ENCODE peak calls at places on chromosomes 7 and 10, in six cellular contexts. X is RKO, D is adipocyte, M is HCT116, Q is H54, W is neural progenitor cell. G is an unnamed sample.

GRCh38 chr7:70886547-70886946 is 245.4 kb upstream of the GALNT17 start:
- DNase-seq in X (no peak), D (no peak), M (no peak), Q (no peak), W (no peak), G (no peak)

GRCh38 chr7:23394828-23395227 is 75.5 kb downstream of the IGF2BP3 start:
- DNase-seq in D (peak; percentile 48), W (peak; percentile 17), X (no peak), M (no peak), Q (no peak), G (peak; percentile 95)

GRCh38 chr10:132470306-132471124 is 67.1 kb upstream of the INPP5A start:
- DNase-seq in Q (no peak), M (no peak), X (no peak), D (no peak), W (no peak), G (no peak)

GRCh38 chr10:102782698-102783540 is 39.2 kb downstream of the WBP1L start:
- DNase-seq in Q (no peak), M (no peak), W (no peak), D (peak; percentile 78), X (no peak), G (no peak)

GRCh38 chr10:51007781-51008180 is 66.5 kb upstream of the PRKG1 start:
- DNase-seq in Q (no peak), W (no peak), X (peak; percentile 13), D (peak; percentile 53), M (no peak), G (no peak)

GRCh38 chr7:79520543-79520942 is 67.1 kb upstream of the MAGI2 start:
- DNase-seq in W (no peak), X (no peak), Q (no peak), M (no peak), D (no peak), G (no peak)

GRCh38 chr10:22685926-22686325 is 28.5 kb downstream of the PIP4K2A start:
- DNase-seq in W (no peak), Q (no peak), M (no peak), X (no peak), D (no peak), G (no peak)

GRCh38 chr10:130073912-130074311 is 36.7 kb downstream of the C10orf143 start:
- DNase-seq in W (no peak), X (no peak), Q (no peak), D (no peak), M (no peak), G (no peak)

GRCh38 chr7:107907-108306 is 84.5 kb upstream of the FAM20C start:
- DNase-seq in Q (no peak), D (no peak), M (no peak), X (no peak), W (no peak), G (no peak)

GRCh38 chr10:75043256-75044121 is 68.0 kb upstream of the SAMD8 start:
- DNase-seq in D (no peak), Q (no peak), W (peak; percentile 4), X (no peak), M (no peak), G (no peak)

GRCh38 chr10:42990721-42991441 is 86.0 kb upstream of the RET start:
- DNase-seq in Q (no peak), X (no peak), M (no peak), D (no peak), W (no peak), G (no peak)

GRCh38 chr7:157972914-157973313 is 614.7 kb downstream of the PTPRN2 start:
- DNase-seq in M (no peak), Q (no peak), D (no peak), X (no peak), W (no peak), G (no peak)

GRCh38 chr10:79437111-79437814 is 8.2 kb downstream of the ZCCHC24 start:
- DNase-seq in W (no peak), X (no peak), M (no peak), D (no peak), Q (no peak), G (no peak)

GRCh38 chr7:23353172-23353571 is 54.0 kb downstream of the MALSU1 start:
- DNase-seq in W (peak; percentile 54), X (no peak), D (no peak), Q (no peak), M (no peak), G (no peak)

GRCh38 chr10:31139497-31139896 is 107.8 kb upstream of the ZNF438 start:
- DNase-seq in D (no peak), M (no peak), Q (no peak), X (no peak), W (no peak), G (no peak)

GRCh38 chr10:99461230-99461629 is 30.8 kb upstream of the GOT1 start:
- DNase-seq in W (no peak), D (no peak), X (peak; percentile 81), Q (peak; percentile 33), M (no peak), G (no peak)

GRCh38 chr7:129162732-129163131 is 18.2 kb downstream of the TSPAN33 start:
- DNase-seq in W (no peak), Q (no peak), M (no peak), X (no peak), D (no peak), G (no peak)

GRCh38 chr10:86221442-86222335 is 144.9 kb downstream of the GRID1 start:
- DNase-seq in D (no peak), X (no peak), M (no peak), W (peak; percentile 16), Q (no peak), G (no peak)

GRCh38 chr7:63117-63480 is 129.3 kb upstream of the FAM20C start:
- DNase-seq in W (no peak), M (no peak), X (no peak), D (no peak), Q (no peak), G (no peak)

GRCh38 chr7:81623251-81623855 is 146.5 kb downstream of the HGF start:
- DNase-seq in Q (no peak), X (no peak), W (no peak), D (no peak), M (no peak), G (no peak)

GRCh38 chr7:106543221-106543757 is 117.7 kb downstream of the CCDC71L start:
- DNase-seq in W (no peak), X (no peak), Q (no peak), D (no peak), M (no peak), G (no peak)

GRCh38 chr10:132715791-132716680 is 69.9 kb downstream of the NKX6-2 start:
- DNase-seq in M (no peak), D (no peak), W (no peak), X (no peak), Q (no peak), G (no peak)

GRCh38 chr7:112781558-112781957 is 8.6 kb downstream of the TMEM168 start:
- DNase-seq in D (no peak), W (no peak), M (no peak), Q (no peak), X (no peak), G (no peak)

GRCh38 chr10:96791902-96792301 is 40.2 kb upstream of the LCOR start:
- DNase-seq in X (no peak), M (no peak), W (no peak), Q (no peak), D (no peak), G (no peak)

GRCh38 chr10:5958680-5959079 is 18.7 kb downstream of the IL15RA start:
- DNase-seq in X (no peak), D (no peak), M (no peak), W (no peak), Q (no peak), G (no peak)

GRCh38 chr7:106246941-106247826 is 37.6 kb downstream of the NAMPT start:
- DNase-seq in W (no peak), D (no peak), M (no peak), X (no peak), Q (no peak), G (peak; percentile 31)

GRCh38 chr7:38232475-38233366 is 40.7 kb downstream of the TARP start:
- DNase-seq in D (no peak), Q (no peak), X (no peak), M (no peak), W (no peak), G (no peak)

GRCh38 chr7:100875356-100875751 is 451 bp downstream of the SRRT start:
- DNase-seq in X (peak; percentile 55), M (no peak), Q (no peak), D (peak; percentile 62), W (peak; percentile 47), G (peak; percentile 45)

GRCh38 chr7:149005427-149006344 is 22.6 kb downstream of the PDIA4 start:
- DNase-seq in W (peak; percentile 89), D (peak; percentile 86), M (peak; percentile 43), Q (no peak), X (peak; percentile 59), G (peak; percentile 89)

GRCh38 chr10:61901829-61902447 is 439 bp downstream of the ARID5B start:
- DNase-seq in W (peak; percentile 64), D (peak; percentile 64), M (no peak), Q (no peak), X (peak; percentile 56), G (peak; percentile 28)

GRCh38 chr10:66928000-66928770 is 2.3 kb downstream of the LRRTM3 start:
- DNase-seq in D (peak; percentile 57), W (peak; percentile 45), Q (no peak), M (no peak), X (no peak), G (peak; percentile 4)

GRCh38 chr7:66790219-66790618 is 49.7 kb downstream of the RABGEF1 start:
- DNase-seq in M (no peak), Q (no peak), X (no peak), W (no peak), D (no peak), G (no peak)

GRCh38 chr7:891291-891690 is 14.9 kb downstream of the GET4 start:
- DNase-seq in D (no peak), W (no peak), Q (no peak), M (no peak), X (no peak), G (no peak)

GRCh38 chr10:133009218-133009954 is 67.0 kb upstream of the CFAP46 start:
- DNase-seq in M (no peak), D (no peak), X (no peak), W (no peak), Q (peak; percentile 64), G (no peak)